ENCODE peak calls at places on chromosomes 11 and 22, in five cellular contexts. I, H, X, Y and E are unnamed samples.

GRCh38 chr11:81007046-81007445 is 1566.2 kb upstream of the TENM4 start:
- DNase-seq in Y (no peak), X (no peak), H (no peak), I (peak; percentile 15), E (peak; percentile 2)

GRCh38 chr22:27546157-27546556 is 255.4 kb downstream of the MN1 start:
- DNase-seq in I (no peak), X (no peak), H (no peak), Y (no peak), E (no peak)

GRCh38 chr11:61980783-61981541 is 13.5 kb upstream of the FTH1 start:
- DNase-seq in Y (peak; percentile 65), I (no peak), H (no peak), X (peak; percentile 58), E (no peak)

GRCh38 chr22:25852223-25852622 is 110.2 kb downstream of the MYO18B start:
- DNase-seq in X (no peak), Y (no peak), I (no peak), H (no peak), E (no peak)

GRCh38 chr11:65833297-65834030 is at the start of gene SNX32:
- DNase-seq in Y (peak; percentile 90), I (peak; percentile 96), H (peak; percentile 97), X (peak; percentile 97), E (peak; percentile 90)

GRCh38 chr22:44892243-44892642 is 117.6 kb downstream of the PHF21B start:
- DNase-seq in Y (no peak), H (no peak), X (no peak), I (no peak), E (no peak)

GRCh38 chr11:112297248-112297866 is 36.7 kb upstream of the PLET1 start:
- DNase-seq in Y (no peak), X (no peak), H (no peak), I (no peak), E (no peak)

GRCh38 chr11:121767433-121767832 is 314.7 kb upstream of the SORL1-AS1 start:
- DNase-seq in H (no peak), X (no peak), I (peak; percentile 21), Y (no peak), E (no peak)

GRCh38 chr11:23311986-23312940 is 452.0 kb upstream of the CCDC179 start:
- DNase-seq in H (no peak), Y (no peak), X (no peak), I (peak; percentile 7), E (peak; percentile 51)

GRCh38 chr11:61827573-61828378 is at the start of gene FADS2:
- DNase-seq in X (peak; percentile 98), I (peak; percentile 94), H (peak; percentile 78), Y (peak; percentile 96), E (peak; percentile 93)

GRCh38 chr11:58829736-58830135 is 14.8 kb downstream of the GLYATL2 start:
- DNase-seq in X (no peak), I (no peak), Y (no peak), H (no peak), E (peak; percentile 9)

GRCh38 chr11:44229003-44229570 is 80.9 kb downstream of the ALX4 start:
- DNase-seq in H (peak; percentile 34), I (no peak), X (no peak), Y (no peak), E (no peak)

GRCh38 chr11:1854949-1855885 is 2.3 kb downstream of the LSP1 start:
- DNase-seq in I (no peak), Y (no peak), H (no peak), X (no peak), E (no peak)

GRCh38 chr22:40414306-40414705 is 43.9 kb downstream of the SGSM3 start:
- DNase-seq in I (no peak), X (peak; percentile 7), Y (no peak), H (no peak), E (no peak)

GRCh38 chr11:47784785-47785381 is 17.7 kb upstream of the FNBP4 start:
- DNase-seq in X (no peak), H (no peak), I (no peak), Y (no peak), E (no peak)

GRCh38 chr11:17353228-17354021 is 1.8 kb downstream of the NCR3LG1 start:
- DNase-seq in X (peak; percentile 79), Y (peak; percentile 81), H (peak; percentile 87), I (peak; percentile 87), E (peak; percentile 70)

GRCh38 chr11:8356731-8357504 is 93.2 kb upstream of the LMO1 start:
- DNase-seq in X (no peak), I (no peak), Y (no peak), H (no peak), E (no peak)

GRCh38 chr11:123235117-123235686 is 40.2 kb upstream of the CLMP start:
- DNase-seq in I (peak; percentile 34), Y (peak; percentile 28), X (no peak), H (peak; percentile 45), E (no peak)

GRCh38 chr11:1458340-1459218 is 28.0 kb downstream of the MOB2 start:
- DNase-seq in X (peak; percentile 96), Y (no peak), H (peak; percentile 80), I (peak; percentile 73), E (peak; percentile 13)

GRCh38 chr11:76277298-76278175 is 71.2 kb upstream of the WNT11 start:
- DNase-seq in I (no peak), X (no peak), Y (no peak), H (no peak), E (no peak)

GRCh38 chr22:44776535-44777363 is 24.4 kb downstream of the ARHGAP8 start:
- DNase-seq in X (no peak), Y (no peak), I (no peak), H (no peak), E (no peak)

DNA sequence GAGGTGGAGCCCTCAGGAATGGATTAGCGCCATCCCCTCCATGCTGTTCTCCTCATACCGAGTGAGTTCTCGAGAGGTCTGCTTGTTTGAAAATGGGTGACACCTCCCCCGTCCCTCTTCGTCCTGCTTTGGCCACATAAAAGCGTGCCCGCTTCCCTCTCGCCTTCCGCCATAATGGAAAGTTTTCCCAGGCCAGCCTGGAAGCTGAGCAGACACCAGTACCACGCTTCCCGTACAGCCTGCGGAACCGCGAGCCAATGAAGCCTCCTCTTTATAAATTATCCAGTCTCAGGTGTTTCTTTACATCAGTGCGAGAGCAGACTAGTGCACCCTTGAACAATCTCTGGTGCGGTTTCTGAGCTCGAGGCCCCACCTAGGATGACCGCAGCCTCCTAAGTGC is 12.8 kb downstream of the ALG12 start:
- DNase-seq in H (no peak), I (no peak), X (no peak), Y (no peak), E (no peak)
- H3K36me3 ChIP-seq in H (no peaks in the 10 kb centered on the region), I (peaks cover 4% of the 10 kb centered on the region), X (peaks cover 56% of the 10 kb centered on the region), Y (no peaks in the 10 kb centered on the region), E (peaks cover 7% of the 10 kb centered on the region)

GRCh38 chr22:38075961-38076360 is 8.0 kb downstream of the SLC16A8 start:
- DNase-seq in H (no peak), I (no peak), Y (no peak), X (no peak), E (no peak)
- H3K27ac ChIP-seq in H (no peak overlapping the region), I (no peak overlapping the region), Y (no peak overlapping the region), X (no peak overlapping the region), E (no peak overlapping the region)

GRCh38 chr11:33373636-33374035 is 116.5 kb downstream of the HIPK3 start:
- DNase-seq in Y (no peak), H (no peak), I (no peak), X (no peak), E (no peak)

GRCh38 chr11:33377100-33377851 is 120.1 kb downstream of the HIPK3 start:
- DNase-seq in I (no peak), X (no peak), Y (no peak), H (no peak), E (no peak)

GRCh38 chr11:33375688-33376311 is 118.6 kb downstream of the HIPK3 start:
- DNase-seq in I (peak; percentile 51), H (no peak), X (no peak), Y (no peak), E (no peak)

GRCh38 chr11:33376331-33377099 is 119.3 kb downstream of the HIPK3 start:
- DNase-seq in H (no peak), Y (no peak), I (peak; percentile 64), X (no peak), E (no peak)

DNA sequence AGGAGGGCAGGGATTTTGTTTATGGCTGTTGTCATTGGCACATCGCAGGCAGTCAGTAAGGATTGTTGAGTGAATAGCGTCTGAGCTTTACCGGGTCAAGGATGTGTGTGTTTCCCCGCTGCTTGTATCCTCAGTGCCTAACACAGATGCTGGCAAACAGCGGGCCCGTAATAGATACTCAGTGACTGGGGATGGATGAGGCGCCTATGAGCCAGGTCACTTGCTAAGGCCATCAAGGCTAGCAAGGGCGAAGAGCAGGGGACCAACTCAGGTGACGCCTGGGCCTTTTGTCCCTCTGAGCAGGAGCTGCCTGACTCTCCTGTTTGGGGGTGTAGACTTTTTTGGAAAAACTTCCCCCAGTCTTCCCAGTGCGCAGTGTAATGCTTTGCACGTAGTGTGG is 118.1 kb downstream of the HIPK3 start:
- DNase-seq in I (no peak), Y (no peak), H (no peak), X (no peak), E (no peak)
- H3K4me3 ChIP-seq in I (no peak overlapping the region), Y (no peak overlapping the region), H (peak overlapping the region; percentile 13), X (no peak overlapping the region), E (peak overlapping the region; percentile 65)

GRCh38 chr22:47587361-47587760 is 824.9 kb downstream of the TBC1D22A start:
- DNase-seq in I (no peak), H (no peak), Y (no peak), X (peak; percentile 33), E (no peak)

GRCh38 chr22:47586946-47587345 is 824.5 kb downstream of the TBC1D22A start:
- DNase-seq in I (no peak), X (peak; percentile 35), Y (no peak), H (no peak), E (no peak)

GRCh38 chr22:47586038-47586437 is 823.6 kb downstream of the TBC1D22A start:
- DNase-seq in X (peak; percentile 4), Y (no peak), H (no peak), I (no peak), E (no peak)

GRCh38 chr22:47583959-47584562 is 821.6 kb downstream of the TBC1D22A start:
- DNase-seq in Y (no peak), H (no peak), I (no peak), X (no peak), E (no peak)

GRCh38 chr22:47582067-47582466 is 819.6 kb downstream of the TBC1D22A start:
- DNase-seq in X (no peak), I (no peak), Y (no peak), H (no peak), E (no peak)
- H3K36me3 ChIP-seq in X (no peaks in the 10 kb centered on the region), I (no peaks in the 10 kb centered on the region), Y (no peaks in the 10 kb centered on the region), H (no peaks in the 10 kb centered on the region), E (no peaks in the 10 kb centered on the region)

GRCh38 chr22:38745676-38746460 is 9.9 kb downstream of the SUN2 start:
- DNase-seq in Y (no peak), H (peak; percentile 65), X (no peak), I (no peak), E (no peak)

GRCh38 chr22:38751066-38751421 is 4.8 kb downstream of the SUN2 start:
- DNase-seq in I (no peak), X (no peak), H (no peak), Y (no peak), E (no peak)

GRCh38 chr22:38750638-38751037 is 5.2 kb downstream of the SUN2 start:
- DNase-seq in I (no peak), H (no peak), Y (no peak), X (no peak), E (no peak)

GRCh38 chr22:38750104-38750503 is 5.7 kb downstream of the SUN2 start:
- DNase-seq in Y (no peak), I (no peak), H (no peak), X (no peak), E (no peak)

GRCh38 chr22:38748487-38749136 is 7.2 kb downstream of the SUN2 start:
- DNase-seq in H (no peak), X (no peak), I (no peak), Y (no peak), E (no peak)
- H3K27ac ChIP-seq in H (no peak overlapping the region), X (no peak overlapping the region), I (no peak overlapping the region), Y (no peak overlapping the region), E (no peak overlapping the region)

GRCh38 chr11:10735532-10736465 is 15.2 kb upstream of the CTR9 start:
- DNase-seq in X (peak; percentile 96), H (peak; percentile 92), I (peak; percentile 94), Y (peak; percentile 96), E (peak; percentile 91)
- H3K4me3 ChIP-seq in X (peak overlapping the region; percentile 28), H (no peak overlapping the region), I (no peak overlapping the region), Y (no peak overlapping the region), E (peak overlapping the region; percentile 38)